ENCODE peak calls at places on chromosomes 12 and 14, in seven cellular contexts. N is H9; C is fibroblast of pulmonary artery; H is mesothelial cell of epicardium; J is neural progenitor cell; P is cardiac muscle cell; B is CD4-positive, alpha-beta T cell. U is an unnamed sample.

GRCh38 chr12:46366771-46367170 is 5.8 kb downstream of the SLC38A2 start:
- DNase-seq in N (no peak), C (peak; percentile 24), H (no peak), J (no peak), P (no peak), B (no peak), U (no peak)

GRCh38 chr12:75865315-75865714 is 166.3 kb downstream of the PHLDA1 start:
- DNase-seq in N (no peak), C (no peak), H (no peak), J (no peak), P (no peak), B (no peak), U (no peak)

GRCh38 chr14:32820182-32820581 is 118.5 kb upstream of the NPAS3 start:
- DNase-seq in N (no peak), C (no peak), H (no peak), J (no peak), P (no peak), B (no peak), U (no peak)

GRCh38 chr14:101823511-101824120 is 62.1 kb downstream of the PPP2R5C start:
- DNase-seq in N (no peak), C (no peak), H (no peak), J (no peak), P (no peak), B (peak; percentile 67), U (no peak)

GRCh38 chr12:131928080-131928764 is 854 bp upstream of the PUS1 start:
- DNase-seq in N (peak; percentile 58), C (peak; percentile 22), H (no peak), J (no peak), P (peak; percentile 9), B (peak; percentile 18), U (no peak)

GRCh38 chr12:102728506-102729242 is 188.4 kb downstream of the PAH start:
- DNase-seq in N (no peak), C (no peak), H (no peak), J (no peak), P (no peak), B (no peak), U (no peak)

GRCh38 chr12:13981296-13981962 is at the start of gene GRIN2B:
- DNase-seq in N (peak; percentile 62), C (no peak), H (peak; percentile 43), J (peak; percentile 58), P (peak; percentile 22), B (no peak), U (peak; percentile 57)

GRCh38 chr12:121145221-121145620 is 12.5 kb downstream of the P2RX7 start:
- DNase-seq in N (no peak), C (peak; percentile 21), H (no peak), J (no peak), P (no peak), B (no peak), U (no peak)

GRCh38 chr12:13428538-13429265 is 232.2 kb downstream of the EMP1 start:
- DNase-seq in N (no peak), C (no peak), H (no peak), J (no peak), P (no peak), B (no peak), U (no peak)

GRCh38 chr12:76029982-76030377 is 1.6 kb downstream of the PHLDA1 start:
- DNase-seq in N (no peak), C (peak; percentile 74), H (peak; percentile 49), J (peak; percentile 47), P (peak; percentile 20), B (peak; percentile 4), U (peak; percentile 39)

GRCh38 chr14:41875113-41875512 is 268.4 kb downstream of the LRFN5 start:
- DNase-seq in N (no peak), C (no peak), H (no peak), J (no peak), P (no peak), B (no peak), U (no peak)

GRCh38 chr12:26319511-26319910 is 124.1 kb downstream of the SSPN start:
- DNase-seq in N (no peak), C (peak; percentile 97), H (no peak), J (no peak), P (no peak), B (no peak), U (no peak)

GRCh38 chr12:26156996-26157395 is 32.2 kb upstream of the BHLHE41 start:
- DNase-seq in N (no peak), C (no peak), H (no peak), J (no peak), P (no peak), B (no peak), U (no peak)

GRCh38 chr14:68628605-68629310 is 164.1 kb downstream of the ZFP36L1 start:
- DNase-seq in N (peak; percentile 60), C (no peak), H (peak; percentile 74), J (peak; percentile 30), P (no peak), B (peak; percentile 47), U (no peak)

GRCh38 chr12:68611094-68611818 is 557 bp downstream of the RAP1B start:
- DNase-seq in N (peak; percentile 51), C (peak; percentile 81), H (peak; percentile 75), J (peak; percentile 84), P (peak; percentile 75), B (peak; percentile 45), U (peak; percentile 67)

GRCh38 chr12:77845831-77846230 is 15.1 kb downstream of the NAV3 start:
- DNase-seq in N (no peak), C (peak; percentile 67), H (no peak), J (no peak), P (no peak), B (no peak), U (no peak)

DNA sequence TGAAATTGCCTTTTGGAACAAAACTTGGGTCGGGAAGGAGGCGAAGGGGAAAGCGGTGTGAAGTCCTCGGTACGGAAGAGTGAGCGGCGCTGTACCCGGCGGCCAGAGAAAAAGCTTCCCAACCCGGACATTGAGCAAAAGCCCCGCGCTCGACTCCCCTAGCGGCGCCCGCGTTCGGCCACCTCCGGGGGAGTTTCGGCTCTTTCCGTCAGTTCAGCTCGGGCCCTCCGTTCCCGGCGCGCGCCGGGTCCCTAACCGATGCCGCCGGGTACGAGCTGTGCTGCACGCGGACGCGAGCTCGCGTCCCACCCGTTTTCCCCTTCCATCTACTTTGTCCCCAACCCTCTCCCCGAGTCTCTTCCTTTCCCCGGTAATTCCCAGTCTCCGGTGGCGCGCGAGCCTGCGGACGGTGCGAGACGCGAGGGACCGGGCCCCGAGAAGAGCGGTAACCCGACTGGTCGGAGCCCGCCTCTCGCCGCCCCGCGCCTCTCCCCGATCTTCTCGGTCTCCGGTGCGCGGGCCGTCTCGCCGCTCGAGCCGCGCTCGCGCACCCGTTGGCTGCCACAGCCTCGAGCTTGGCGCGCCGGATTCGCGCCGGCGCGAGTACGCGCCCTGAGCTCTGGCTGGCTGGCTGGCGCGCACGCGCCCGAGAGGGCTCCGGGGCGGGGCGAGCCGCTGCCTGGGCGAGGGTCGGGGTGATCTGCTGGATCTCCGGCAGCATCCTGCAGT is 446 bp upstream of the SPATS2 start:
- DNase-seq in N (peak; percentile 91), C (peak; percentile 96), H (peak; percentile 99), J (peak; percentile 99), P (peak; percentile 98), B (peak; percentile 80), U (peak; percentile 95)
- TF ChIP-seq CTCF in N (peak; percentile 42), C (peak; percentile 1), H (no peak), J (peak; percentile 37), P (peak; percentile 24), B (no peak), U (no peak)

GRCh38 chr14:76770521-76771431 is 9.5 kb downstream of the VASH1 start:
- DNase-seq in N (peak; percentile 22), C (no peak), H (peak; percentile 34), J (no peak), P (no peak), B (no peak), U (no peak)
- TF ChIP-seq CTCF in N (no peak), C (no peak), H (no peak), J (no peak), P (no peak), B (no peak), U (no peak)

GRCh38 chr14:81991998-81992397 is 458.3 kb upstream of the SEL1L start:
- DNase-seq in N (no peak), C (peak; percentile 3), H (no peak), J (no peak), P (no peak), B (no peak), U (no peak)
- TF ChIP-seq CTCF in N (peak; percentile 42), C (peak; percentile 16), H (no peak), J (peak; percentile 31), P (peak; percentile 15), B (no peak), U (peak; percentile 18)

DNA sequence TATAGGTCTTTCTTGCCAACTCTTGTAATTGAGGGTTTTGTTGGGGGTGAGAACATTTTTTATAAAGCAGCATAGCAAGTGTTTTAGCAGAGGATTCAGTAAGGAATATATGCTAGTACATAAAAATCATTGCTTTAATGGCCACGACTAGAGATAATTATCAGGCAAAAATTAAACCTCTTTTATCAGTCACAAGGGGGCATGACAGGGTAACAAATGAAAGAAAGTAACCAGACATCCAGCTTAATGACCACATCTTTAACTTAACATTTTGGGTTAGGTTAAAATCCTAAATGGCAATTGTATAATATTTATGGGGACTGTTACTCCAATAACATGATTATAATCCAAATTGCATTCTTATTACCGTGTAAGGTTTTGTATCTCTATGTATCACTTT is 119.6 kb downstream of the LRRIQ1 start:
- DNase-seq in N (no peak), C (peak; percentile 42), H (no peak), J (peak; percentile 32), P (peak; percentile 31), B (no peak), U (no peak)
- TF ChIP-seq CTCF in N (peak; percentile 63), C (peak; percentile 12), H (peak; percentile 50), J (peak; percentile 59), P (peak; percentile 12), B (no peak), U (peak; percentile 25)

DNA sequence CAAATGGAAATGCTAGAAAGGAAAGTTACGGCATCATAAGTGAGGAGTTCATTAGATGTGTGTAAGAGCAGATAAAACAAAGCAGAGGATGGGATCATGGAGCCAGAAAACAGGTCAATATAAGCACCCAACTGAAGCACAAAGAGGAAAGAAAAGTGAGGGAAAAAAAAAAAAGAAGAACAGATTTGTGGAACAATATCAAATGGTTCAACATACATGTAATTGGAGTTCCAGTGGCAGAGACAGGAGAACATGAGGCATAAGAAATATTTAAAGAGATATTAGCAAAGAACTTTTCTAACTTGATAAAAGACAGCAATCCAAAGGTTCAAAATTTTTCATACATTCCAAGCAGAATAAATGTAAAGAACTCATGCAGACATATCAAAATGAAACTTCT is 54.1 kb downstream of the SPTSSA start:
- DNase-seq in N (no peak), C (no peak), H (no peak), J (no peak), P (no peak), B (no peak), U (no peak)
- TF ChIP-seq CTCF in N (no peak), C (no peak), H (no peak), J (no peak), P (no peak), B (no peak), U (no peak)

GRCh38 chr14:100538566-100539318 is 48.5 kb downstream of the BEGAIN start:
- DNase-seq in N (no peak), C (no peak), H (no peak), J (no peak), P (no peak), B (no peak), U (peak; percentile 1)
- TF ChIP-seq CTCF in N (no peak), C (no peak), H (no peak), J (no peak), P (no peak), B (no peak), U (no peak)

GRCh38 chr12:57085999-57086950 is 2.6 kb upstream of the NAB2 start:
- DNase-seq in N (peak; percentile 87), C (peak; percentile 85), H (peak; percentile 72), J (peak; percentile 90), P (peak; percentile 82), B (peak; percentile 55), U (peak; percentile 61)
- TF ChIP-seq CTCF in N (peak; percentile 55), C (peak; percentile 35), H (no peak), J (peak; percentile 62), P (peak; percentile 47), B (peak; percentile 24), U (peak; percentile 14)

GRCh38 chr12:62522984-62523383 is 56.4 kb downstream of the MON2 start:
- DNase-seq in N (no peak), C (peak; percentile 21), H (no peak), J (no peak), P (peak; percentile 7), B (no peak), U (no peak)
- TF ChIP-seq CTCF in N (no peak), C (no peak), H (no peak), J (peak; percentile 15), P (peak; percentile 5), B (no peak), U (no peak)

U was measured in nephron progenitor cell.